ENCODE peak calls at places on chromosomes 5 and 9, in eight cellular contexts. T, R, I, C, U, W, A and X are unnamed samples.

GRCh38 chr5:139091439-139092156 is 106.6 kb downstream of the SIL1 start:
- DNase-seq in I (no peak), A (no peak), R (no peak), W (peak), T (no peak), C (no peak), U (no peak), X (peak)

GRCh38 chr5:74974451-74975089 is 77.8 kb downstream of the GCNT4 start:
- DNase-seq in I (no peak), R (no peak), A (no peak), W (no peak), T (no peak), C (no peak), U (no peak), X (no peak)

GRCh38 chr9:105510024-105510423 is 47.9 kb upstream of the FKTN start:
- DNase-seq in A (no peak), C (no peak), U (no peak), R (no peak), I (no peak), W (no peak), T (no peak), X (no peak)

GRCh38 chr5:137858223-137858916 is 9.3 kb upstream of the MYOT start:
- DNase-seq in U (no peak), W (no peak), R (no peak), C (no peak), T (no peak), A (no peak), I (no peak), X (no peak)

GRCh38 chr5:127746756-127747155 is 43.6 kb downstream of the CCDC192 start:
- DNase-seq in A (no peak), U (no peak), W (no peak), C (no peak), I (no peak), R (no peak), T (no peak), X (no peak)

GRCh38 chr5:55440188-55440646 is 94.5 kb downstream of the PLPP1 start:
- DNase-seq in C (no peak), W (no peak), U (no peak), I (no peak), R (no peak), T (no peak), A (no peak), X (no peak)

GRCh38 chr9:97322105-97322504 is 14.6 kb downstream of the CCDC180 start:
- DNase-seq in W (no peak), I (no peak), T (no peak), U (no peak), C (no peak), A (no peak), R (no peak), X (no peak)

GRCh38 chr9:134708672-134709038 is 67.1 kb downstream of the COL5A1 start:
- DNase-seq in W (no peak), T (no peak), I (no peak), U (no peak), A (no peak), C (no peak), R (no peak), X (no peak)

GRCh38 chr9:108130896-108131295 is 641.3 kb upstream of the KLF4 start:
- DNase-seq in T (no peak), C (no peak), I (no peak), A (no peak), R (no peak), W (no peak), U (no peak), X (no peak)

GRCh38 chr9:77977210-77977611 is 54.4 kb downstream of the GNAQ start:
- DNase-seq in A (peak), I (peak), R (peak), C (no peak), T (no peak), W (peak), U (peak), X (peak)

GRCh38 chr5:125976421-125977060 is 446.7 kb upstream of the GRAMD2B start:
- DNase-seq in U (no peak), A (no peak), I (no peak), W (no peak), C (no peak), R (no peak), T (no peak), X (no peak)

GRCh38 chr5:172065431-172066065 is 59.1 kb upstream of the FBXW11 start:
- DNase-seq in I (no peak), A (no peak), R (no peak), T (no peak), W (no peak), U (no peak), C (no peak), X (no peak)

GRCh38 chr5:71937906-71938698 is 169.2 kb upstream of the MAP1B start:
- DNase-seq in U (peak), C (no peak), I (no peak), W (peak), R (no peak), A (no peak), T (no peak), X (peak)

GRCh38 chr9:109907400-109907799 is 127.4 kb downstream of the PALM2AKAP2 start:
- DNase-seq in C (no peak), U (no peak), R (no peak), I (no peak), T (no peak), W (no peak), A (no peak), X (peak)

GRCh38 chr5:1737790-1738405 is 61.7 kb downstream of the MRPL36 start:
- DNase-seq in W (no peak), T (no peak), A (no peak), I (no peak), C (no peak), R (no peak), U (no peak), X (no peak)

GRCh38 chr9:34037626-34038025 is 11.1 kb downstream of the UBAP2 start:
- DNase-seq in W (peak), T (no peak), A (no peak), R (no peak), I (no peak), U (no peak), C (no peak), X (no peak)

GRCh38 chr5:64869419-64869818 is 100.7 kb downstream of the CWC27 start:
- DNase-seq in A (no peak), C (no peak), T (no peak), W (no peak), U (no peak), R (no peak), I (no peak), X (no peak)

GRCh38 chr9:13431137-13431536 is 151.6 kb upstream of the MPDZ start:
- DNase-seq in I (no peak), A (no peak), U (peak), R (no peak), W (no peak), C (no peak), T (no peak), X (peak)

GRCh38 chr5:171425596-171426244 is 6.3 kb downstream of the FGF18 start:
- DNase-seq in I (no peak), U (peak), T (no peak), R (no peak), W (no peak), C (no peak), A (no peak), X (no peak)

GRCh38 chr5:169832236-169832635 is 148.1 kb downstream of the INSYN2B start:
- DNase-seq in W (no peak), R (no peak), U (no peak), T (no peak), I (no peak), C (no peak), A (no peak), X (no peak)